ENCODE peak calls at places on chromosomes 12 and 14, in nine cellular contexts. F is astrocyte of the cerebellum, K is cardiac fibroblast, W is WTC11, H is nephron progenitor cell, T is IMR-90, L is fibroblast of mammary gland, U is NB4, J is omental fat pad. S is an unnamed sample.

GRCh38 chr14:104864267-104865068 is 600 bp upstream of the CEP170B start:
- DNase-seq in F (no peak), K (no peak), W (peak; percentile 91), H (peak; percentile 50), T (no peak), L (no peak), U (peak; percentile 1), J (no peak), S (no peak)

GRCh38 chr14:66070542-66071319 is 415.4 kb upstream of the CCDC196 start:
- DNase-seq in F (no peak), K (peak; percentile 35), W (peak; percentile 91), H (peak; percentile 87), T (no peak), L (peak; percentile 13), U (peak; percentile 44), J (peak; percentile 27), S (no peak)

GRCh38 chr12:89252284-89252683 is 100.0 kb downstream of the DUSP6 start:
- DNase-seq in F (peak; percentile 28), K (no peak), W (no peak), H (no peak), T (peak; percentile 76), L (peak; percentile 49), U (no peak), J (no peak), S (no peak)

GRCh38 chr12:48961801-48962200 is 4.5 kb upstream of the ARF3 start:
- DNase-seq in F (no peak), K (no peak), W (no peak), H (no peak), T (no peak), L (peak; percentile 34), U (no peak), J (no peak), S (no peak)

GRCh38 chr12:64889434-64890216 is 65.2 kb downstream of the TBC1D30 start:
- DNase-seq in F (no peak), K (no peak), W (no peak), H (no peak), T (peak; percentile 11), L (peak; percentile 31), U (no peak), J (no peak), S (no peak)

GRCh38 chr12:14828896-14829295 is 14.4 kb downstream of the ART4 start:
- DNase-seq in F (no peak), K (no peak), W (no peak), H (no peak), T (peak; percentile 31), L (peak; percentile 43), U (peak; percentile 9), J (no peak), S (no peak)

GRCh38 chr14:84225243-84225642 is 1304.7 kb upstream of the FLRT2 start:
- DNase-seq in F (no peak), K (peak; percentile 82), W (no peak), H (no peak), T (no peak), L (no peak), U (no peak), J (no peak), S (no peak)

GRCh38 chr12:63668028-63668799 is at the start of gene DPY19L2:
- DNase-seq in F (peak; percentile 8), K (peak; percentile 27), W (peak; percentile 73), H (peak; percentile 85), T (peak; percentile 52), L (peak; percentile 15), U (peak; percentile 78), J (no peak), S (peak; percentile 29)

GRCh38 chr14:80325112-80325511 is 113.8 kb upstream of the DIO2 start:
- DNase-seq in F (no peak), K (no peak), W (no peak), H (no peak), T (no peak), L (no peak), U (no peak), J (no peak), S (no peak)

GRCh38 chr12:1936406-1937320 is 18.2 kb upstream of the CACNA2D4 start:
- DNase-seq in F (peak; percentile 40), K (peak; percentile 72), W (no peak), H (no peak), T (peak; percentile 82), L (peak; percentile 48), U (no peak), J (no peak), S (peak; percentile 14)

GRCh38 chr12:106769078-106769477 is 5.4 kb upstream of the RIC8B start:
- DNase-seq in F (peak; percentile 76), K (peak; percentile 66), W (peak; percentile 51), H (no peak), T (peak; percentile 38), L (peak; percentile 70), U (no peak), J (no peak), S (peak; percentile 72)

GRCh38 chr12:119990382-119990874 is 1.4 kb downstream of the BICDL1 start:
- DNase-seq in F (no peak), K (no peak), W (no peak), H (no peak), T (no peak), L (no peak), U (peak; percentile 30), J (no peak), S (no peak)

GRCh38 chr14:103550451-103551337 is 11.8 kb downstream of the BAG5 start:
- DNase-seq in F (no peak), K (no peak), W (peak; percentile 11), H (no peak), T (no peak), L (no peak), U (no peak), J (no peak), S (peak; percentile 74)

GRCh38 chr12:27635349-27635972 is 60.8 kb upstream of the REP15 start:
- DNase-seq in F (peak; percentile 58), K (peak; percentile 79), W (no peak), H (no peak), T (peak; percentile 77), L (peak; percentile 79), U (peak; percentile 74), J (no peak), S (no peak)
- TF ChIP-seq CTCF in F (peak; percentile 60), K (peak; percentile 58), W (peak; percentile 12), H (peak; percentile 53), T (peak; percentile 78), L (peak; percentile 59), U (peak; percentile 77), J (peak; percentile 11), S (peak; percentile 47)

DNA sequence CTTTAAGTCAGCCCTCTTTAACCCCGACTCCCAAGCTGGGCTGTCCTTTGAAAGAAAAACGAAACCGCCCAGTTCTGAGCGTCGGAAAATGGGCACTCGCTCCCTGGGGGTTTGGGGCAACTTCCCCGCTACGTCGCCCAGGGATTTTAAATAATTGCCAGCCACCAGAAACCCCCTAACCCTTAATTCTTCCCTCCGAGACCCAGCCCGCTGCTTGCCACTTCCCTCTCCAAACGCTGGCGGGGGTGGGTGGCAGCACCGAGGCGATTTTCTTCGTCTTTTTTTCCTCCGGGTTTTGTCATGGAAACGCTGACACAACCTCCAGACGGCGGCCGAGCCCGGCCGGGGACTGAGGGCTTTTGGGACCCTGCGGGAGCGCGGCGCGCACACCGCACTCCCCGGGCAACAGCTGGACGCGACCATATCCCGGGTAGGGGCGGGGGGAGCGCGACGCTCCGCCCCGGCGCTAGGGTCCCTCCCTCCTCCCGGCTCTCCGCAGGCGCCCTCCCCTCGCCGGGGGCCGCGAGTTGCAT is at the start of gene CHST11:
- DNase-seq in F (peak; percentile 49), K (peak; percentile 95), W (peak; percentile 93), H (peak; percentile 90), T (peak; percentile 79), L (peak; percentile 78), U (peak; percentile 99), J (no peak), S (peak; percentile 68)
- TF ChIP-seq CTCF in F (peak; percentile 43), K (peak; percentile 51), W (no peak), H (no peak), T (peak; percentile 18), L (peak; percentile 27), U (no peak), J (no peak), S (peak; percentile 40)

GRCh38 chr14:32254952-32255679 is 52.0 kb upstream of the RNU6-8 start:
- DNase-seq in F (peak; percentile 67), K (peak; percentile 83), W (peak; percentile 68), H (peak; percentile 60), T (peak; percentile 70), L (peak; percentile 75), U (peak; percentile 56), J (peak; percentile 41), S (peak; percentile 26)
- TF ChIP-seq CTCF in F (peak; percentile 82), K (peak; percentile 82), W (peak; percentile 49), H (peak; percentile 70), T (peak; percentile 83), L (peak; percentile 90), U (peak; percentile 64), J (no peak), S (peak; percentile 79)

GRCh38 chr12:56903374-56903773 is 30.8 kb downstream of the SDR9C7 start:
- DNase-seq in F (no peak), K (no peak), W (no peak), H (no peak), T (no peak), L (no peak), U (no peak), J (no peak), S (no peak)

GRCh38 chr12:56896082-56896481 is 38.1 kb downstream of the SDR9C7 start:
- DNase-seq in F (no peak), K (no peak), W (no peak), H (no peak), T (no peak), L (no peak), U (no peak), J (no peak), S (no peak)

GRCh38 chr12:56898938-56899337 is 35.3 kb downstream of the SDR9C7 start:
- DNase-seq in F (no peak), K (peak; percentile 5), W (no peak), H (no peak), T (no peak), L (no peak), U (no peak), J (no peak), S (no peak)

GRCh38 chr12:56897844-56898341 is 36.3 kb downstream of the SDR9C7 start:
- DNase-seq in F (no peak), K (no peak), W (no peak), H (no peak), T (peak; percentile 4), L (peak; percentile 33), U (no peak), J (no peak), S (no peak)

GRCh38 chr12:56900583-56900982 is 33.6 kb downstream of the SDR9C7 start:
- DNase-seq in F (no peak), K (peak; percentile 45), W (no peak), H (no peak), T (peak; percentile 19), L (peak; percentile 46), U (no peak), J (no peak), S (no peak)
- TF ChIP-seq CTCF in F (no peak), K (no peak), W (no peak), H (no peak), T (no peak), L (no peak), U (no peak), J (no peak), S (no peak)

S was measured in kidney epithelial cell.